ENCODE peak calls at places on chromosomes 11 and 22, in six cellular contexts. One of them, this sample, is unnamed. For H3K4me1, the result is how much of the 10 kb centered on the place peaks cover.

GRCh38 chr22:46078241-46079092 is 71.9 kb upstream of the PPARA start:
- DNase-seq in mammary epithelial cell: peak
- DNase-seq in PC-3: peak
- DNase-seq in pancreas: peak
- DNase-seq in PC-9: no peak
- DNase-seq in esophagus muscularis mucosa: no peak
- DNase-seq in this sample: peak

GRCh38 chr11:36162909-36163434 is 126.3 kb downstream of the COMMD9 start:
- DNase-seq in mammary epithelial cell: no peak
- DNase-seq in PC-3: no peak
- DNase-seq in pancreas: no peak
- DNase-seq in PC-9: no peak
- DNase-seq in esophagus muscularis mucosa: no peak
- DNase-seq in this sample: no peak

GRCh38 chr22:22770881-22771280 is 116.7 kb upstream of the IGLL5 start:
- DNase-seq in mammary epithelial cell: no peak
- DNase-seq in PC-3: no peak
- DNase-seq in pancreas: no peak
- DNase-seq in PC-9: no peak
- DNase-seq in esophagus muscularis mucosa: no peak
- DNase-seq in this sample: no peak

GRCh38 chr22:39534591-39535301 is 2.2 kb upstream of the RPS19BP1 start:
- DNase-seq in mammary epithelial cell: peak
- DNase-seq in PC-3: peak
- DNase-seq in pancreas: peak
- DNase-seq in PC-9: peak
- DNase-seq in esophagus muscularis mucosa: peak
- DNase-seq in this sample: peak

GRCh38 chr22:44023404-44024287 is 456 bp upstream of the PARVB start:
- DNase-seq in mammary epithelial cell: peak
- DNase-seq in PC-3: peak
- DNase-seq in pancreas: peak
- DNase-seq in PC-9: peak
- DNase-seq in esophagus muscularis mucosa: no peak
- DNase-seq in this sample: no peak

GRCh38 chr11:10109836-10110235 is 184.2 kb downstream of the SBF2 start:
- DNase-seq in mammary epithelial cell: no peak
- DNase-seq in PC-3: no peak
- DNase-seq in pancreas: no peak
- DNase-seq in PC-9: no peak
- DNase-seq in esophagus muscularis mucosa: no peak
- DNase-seq in this sample: no peak

GRCh38 chr11:35524780-35525179 is 636 bp downstream of the PAMR1 start:
- DNase-seq in mammary epithelial cell: peak
- DNase-seq in PC-3: peak
- DNase-seq in pancreas: no peak
- DNase-seq in PC-9: no peak
- DNase-seq in esophagus muscularis mucosa: no peak
- DNase-seq in this sample: no peak

GRCh38 chr11:18936002-18936673 is 3.1 kb downstream of the MRGPRX1 start:
- DNase-seq in mammary epithelial cell: no peak
- DNase-seq in PC-3: peak
- DNase-seq in pancreas: no peak
- DNase-seq in PC-9: no peak
- DNase-seq in esophagus muscularis mucosa: no peak
- DNase-seq in this sample: no peak

GRCh38 chr11:65709661-65710060 is 2.4 kb upstream of the KAT5 start:
- DNase-seq in mammary epithelial cell: no peak
- DNase-seq in PC-3: no peak
- DNase-seq in pancreas: no peak
- DNase-seq in PC-9: no peak
- DNase-seq in esophagus muscularis mucosa: no peak
- DNase-seq in this sample: no peak

GRCh38 chr11:133927690-133928627 is 28.8 kb downstream of the IGSF9B start:
- DNase-seq in mammary epithelial cell: peak
- DNase-seq in PC-3: peak
- DNase-seq in pancreas: peak
- DNase-seq in PC-9: peak
- DNase-seq in esophagus muscularis mucosa: no peak
- DNase-seq in this sample: peak

GRCh38 chr22:19535001-19535400 is 10.8 kb upstream of the CLDN5 start:
- DNase-seq in mammary epithelial cell: no peak
- DNase-seq in PC-3: no peak
- DNase-seq in pancreas: no peak
- DNase-seq in PC-9: no peak
- DNase-seq in esophagus muscularis mucosa: no peak
- DNase-seq in this sample: no peak

GRCh38 chr11:76837696-76838421 is 22.9 kb upstream of the ACER3 start:
- DNase-seq in mammary epithelial cell: no peak
- DNase-seq in PC-3: no peak
- DNase-seq in pancreas: no peak
- DNase-seq in PC-9: no peak
- DNase-seq in esophagus muscularis mucosa: no peak
- DNase-seq in this sample: no peak

GRCh38 chr11:130249371-130249770 is 65.3 kb downstream of the ZBTB44 start:
- DNase-seq in mammary epithelial cell: no peak
- DNase-seq in PC-3: no peak
- DNase-seq in pancreas: no peak
- DNase-seq in PC-9: no peak
- DNase-seq in esophagus muscularis mucosa: no peak
- DNase-seq in this sample: no peak

GRCh38 chr11:58574851-58575250 is 805 bp downstream of the LPXN start:
- DNase-seq in mammary epithelial cell: peak
- DNase-seq in PC-3: peak
- DNase-seq in pancreas: no peak
- DNase-seq in PC-9: no peak
- DNase-seq in esophagus muscularis mucosa: no peak
- DNase-seq in this sample: no peak

GRCh38 chr11:16744128-16744725 is 5.8 kb downstream of the C11orf58 start:
- DNase-seq in mammary epithelial cell: no peak
- DNase-seq in PC-3: no peak
- DNase-seq in pancreas: no peak
- DNase-seq in PC-9: no peak
- DNase-seq in esophagus muscularis mucosa: no peak
- DNase-seq in this sample: no peak
- H3K4me1 ChIP-seq in mammary epithelial cell: under half
- H3K4me1 ChIP-seq in PC-3: under half
- H3K4me1 ChIP-seq in pancreas: under half
- H3K4me1 ChIP-seq in PC-9: under half
- H3K4me1 ChIP-seq in esophagus muscularis mucosa: half or more
- H3K4me1 ChIP-seq in this sample: under half

GRCh38 chr11:126114486-126115252 is 52.0 kb upstream of the CDON start:
- DNase-seq in mammary epithelial cell: no peak
- DNase-seq in PC-3: no peak
- DNase-seq in pancreas: no peak
- DNase-seq in PC-9: no peak
- DNase-seq in esophagus muscularis mucosa: no peak
- DNase-seq in this sample: no peak

GRCh38 chr11:126113963-126114362 is 51.3 kb upstream of the CDON start:
- DNase-seq in mammary epithelial cell: no peak
- DNase-seq in PC-3: no peak
- DNase-seq in pancreas: no peak
- DNase-seq in PC-9: no peak
- DNase-seq in esophagus muscularis mucosa: no peak
- DNase-seq in this sample: no peak

GRCh38 chr11:126115820-126116319 is 53.2 kb upstream of the CDON start:
- DNase-seq in mammary epithelial cell: no peak
- DNase-seq in PC-3: peak
- DNase-seq in pancreas: peak
- DNase-seq in PC-9: peak
- DNase-seq in esophagus muscularis mucosa: no peak
- DNase-seq in this sample: peak

GRCh38 chr11:126113515-126113957 is 50.9 kb upstream of the CDON start:
- DNase-seq in mammary epithelial cell: peak
- DNase-seq in PC-3: peak
- DNase-seq in pancreas: peak
- DNase-seq in PC-9: peak
- DNase-seq in esophagus muscularis mucosa: no peak
- DNase-seq in this sample: peak

DNA sequence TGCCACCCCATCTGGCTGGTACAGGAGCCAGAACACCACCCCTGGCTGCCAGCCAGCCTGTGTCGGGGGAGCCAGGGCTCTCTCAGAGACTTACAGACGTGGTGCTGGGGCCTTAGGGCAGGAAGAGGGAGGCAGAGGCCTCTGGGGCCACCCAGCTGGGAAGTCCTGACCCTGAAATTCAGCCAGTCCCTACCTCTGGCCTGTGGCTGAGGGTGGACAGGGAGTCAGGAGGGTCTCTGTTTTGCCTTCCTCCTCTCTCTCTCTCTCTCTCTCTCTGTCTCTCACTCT is 52.5 kb upstream of the CDON start:
- DNase-seq in mammary epithelial cell: no peak
- DNase-seq in PC-3: peak
- DNase-seq in pancreas: peak
- DNase-seq in PC-9: no peak
- DNase-seq in esophagus muscularis mucosa: no peak
- DNase-seq in this sample: peak
- H3K4me1 ChIP-seq in mammary epithelial cell: under half
- H3K4me1 ChIP-seq in PC-3: under half
- H3K4me1 ChIP-seq in pancreas: under half
- H3K4me1 ChIP-seq in PC-9: under half
- H3K4me1 ChIP-seq in esophagus muscularis mucosa: half or more
- H3K4me1 ChIP-seq in this sample: under half

GRCh38 chr11:69296890-69297224 is 2.9 kb downstream of the MYEOV start:
- DNase-seq in mammary epithelial cell: no peak
- DNase-seq in PC-3: no peak
- DNase-seq in pancreas: no peak
- DNase-seq in PC-9: no peak
- DNase-seq in esophagus muscularis mucosa: no peak
- DNase-seq in this sample: peak
- H3K4me1 ChIP-seq in mammary epithelial cell: half or more
- H3K4me1 ChIP-seq in PC-3: half or more
- H3K4me1 ChIP-seq in pancreas: under half
- H3K4me1 ChIP-seq in PC-9: half or more
- H3K4me1 ChIP-seq in esophagus muscularis mucosa: half or more
- H3K4me1 ChIP-seq in this sample: half or more

GRCh38 chr11:115887727-115888126 is 383.5 kb upstream of the CADM1 start:
- DNase-seq in mammary epithelial cell: no peak
- DNase-seq in PC-3: no peak
- DNase-seq in pancreas: no peak
- DNase-seq in PC-9: no peak
- DNase-seq in esophagus muscularis mucosa: peak
- DNase-seq in this sample: no peak
- H3K4me1 ChIP-seq in mammary epithelial cell: under half
- H3K4me1 ChIP-seq in PC-3: under half
- H3K4me1 ChIP-seq in pancreas: under half
- H3K4me1 ChIP-seq in PC-9: under half
- H3K4me1 ChIP-seq in esophagus muscularis mucosa: under half
- H3K4me1 ChIP-seq in this sample: under half

GRCh38 chr11:123185326-123185725 is 9.7 kb downstream of the CLMP start:
- DNase-seq in mammary epithelial cell: no peak
- DNase-seq in PC-3: no peak
- DNase-seq in pancreas: no peak
- DNase-seq in PC-9: no peak
- DNase-seq in esophagus muscularis mucosa: no peak
- DNase-seq in this sample: no peak
- H3K4me1 ChIP-seq in mammary epithelial cell: half or more
- H3K4me1 ChIP-seq in PC-3: half or more
- H3K4me1 ChIP-seq in pancreas: under half
- H3K4me1 ChIP-seq in PC-9: half or more
- H3K4me1 ChIP-seq in esophagus muscularis mucosa: half or more
- H3K4me1 ChIP-seq in this sample: under half

GRCh38 chr22:36449776-36450175 is 31.7 kb downstream of the TXN2 start:
- DNase-seq in mammary epithelial cell: no peak
- DNase-seq in PC-3: no peak
- DNase-seq in pancreas: no peak
- DNase-seq in PC-9: no peak
- DNase-seq in esophagus muscularis mucosa: no peak
- DNase-seq in this sample: peak
- H3K4me1 ChIP-seq in mammary epithelial cell: under half
- H3K4me1 ChIP-seq in PC-3: under half
- H3K4me1 ChIP-seq in pancreas: half or more
- H3K4me1 ChIP-seq in PC-9: under half
- H3K4me1 ChIP-seq in esophagus muscularis mucosa: half or more
- H3K4me1 ChIP-seq in this sample: half or more

GRCh38 chr11:2795491-2795991 is 90.0 kb downstream of the CDKN1C start:
- DNase-seq in mammary epithelial cell: no peak
- DNase-seq in PC-3: no peak
- DNase-seq in pancreas: no peak
- DNase-seq in PC-9: no peak
- DNase-seq in esophagus muscularis mucosa: no peak
- DNase-seq in this sample: peak
- H3K4me1 ChIP-seq in mammary epithelial cell: under half
- H3K4me1 ChIP-seq in PC-3: under half
- H3K4me1 ChIP-seq in pancreas: under half
- H3K4me1 ChIP-seq in PC-9: under half
- H3K4me1 ChIP-seq in esophagus muscularis mucosa: under half
- H3K4me1 ChIP-seq in this sample: under half